ENCODE peak calls at places on chromosomes 6 and 20, in six cellular contexts. Z is upper lobe of right lung; M is cardiac muscle cell; F is A549; O is Peyer's patch; A is CD8-positive, alpha-beta T cell. N is an unnamed sample.

GRCh38 chr20:10963717-10964266 is 290.0 kb upstream of the JAG1 start:
- DNase-seq in Z (no peak), M (peak; percentile 71), F (no peak), O (no peak), A (no peak), N (no peak)

GRCh38 chr6:18720075-18720474 is 332.9 kb downstream of the RNF144B start:
- DNase-seq in Z (no peak), M (no peak), F (no peak), O (no peak), A (no peak), N (no peak)

GRCh38 chr6:30554404-30554803 is 1.9 kb downstream of the GNL1 start:
- DNase-seq in Z (no peak), M (no peak), F (no peak), O (no peak), A (no peak), N (no peak)

GRCh38 chr6:452301-453067 is 60.9 kb downstream of the IRF4 start:
- DNase-seq in Z (no peak), M (no peak), F (no peak), O (peak; percentile 10), A (no peak), N (no peak)

GRCh38 chr6:169026175-169026574 is 227.5 kb downstream of the THBS2 start:
- DNase-seq in Z (no peak), M (no peak), F (no peak), O (no peak), A (no peak), N (no peak)

GRCh38 chr20:24406251-24406650 is 63.2 kb upstream of the SYNDIG1 start:
- DNase-seq in Z (no peak), M (no peak), F (no peak), O (no peak), A (no peak), N (no peak)

GRCh38 chr20:420721-421574 is 12.8 kb downstream of the RBCK1 start:
- DNase-seq in Z (no peak), M (no peak), F (peak; percentile 70), O (peak; percentile 34), A (no peak), N (no peak)

GRCh38 chr6:139638179-139638872 is 263.9 kb upstream of the CITED2 start:
- DNase-seq in Z (no peak), M (no peak), F (no peak), O (no peak), A (no peak), N (no peak)

GRCh38 chr6:16787128-16787685 is 25.9 kb upstream of the ATXN1 start:
- DNase-seq in Z (no peak), M (no peak), F (no peak), O (no peak), A (no peak), N (no peak)

DNA sequence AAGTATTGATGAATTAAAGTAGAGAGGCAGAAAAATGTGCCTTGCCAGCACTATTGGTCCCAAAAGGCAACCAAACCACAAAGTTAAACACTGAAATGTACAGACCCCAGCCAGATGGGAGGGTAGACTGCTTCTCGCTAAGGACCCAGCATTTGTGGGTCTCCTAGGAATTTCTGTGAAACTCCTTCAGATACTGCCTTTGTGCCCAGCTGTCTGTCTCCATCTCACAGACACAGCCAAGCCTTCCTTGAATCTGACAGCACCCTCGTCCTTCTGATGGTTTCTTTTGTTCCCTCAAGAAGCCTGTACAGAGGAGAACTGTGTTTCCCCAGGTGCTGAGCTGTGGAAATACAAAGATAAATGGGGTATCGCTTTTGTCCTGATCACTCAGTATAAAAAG is 254.1 kb upstream of the TAB2 start:
- DNase-seq in Z (no peak), M (no peak), F (no peak), O (no peak), A (no peak), N (no peak)
- H3K4me1 ChIP-seq in Z (no peaks in the 10 kb centered on the region), M (peaks cover 6% of the 10 kb centered on the region), F (peaks cover 36% of the 10 kb centered on the region), O (peaks cover 26% of the 10 kb centered on the region), A (peaks cover 40% of the 10 kb centered on the region), N (peaks cover 67% of the 10 kb centered on the region)

GRCh38 chr6:129206761-129207330 is 323.9 kb downstream of the LAMA2 start:
- DNase-seq in Z (no peak), M (no peak), F (no peak), O (no peak), A (no peak), N (no peak)

GRCh38 chr6:129200151-129200550 is 317.2 kb downstream of the LAMA2 start:
- DNase-seq in Z (no peak), M (no peak), F (no peak), O (no peak), A (no peak), N (no peak)

GRCh38 chr6:129207832-129208231 is 324.9 kb downstream of the LAMA2 start:
- DNase-seq in Z (no peak), M (no peak), F (no peak), O (no peak), A (no peak), N (no peak)

GRCh38 chr6:129208415-129209034 is 325.6 kb downstream of the LAMA2 start:
- DNase-seq in Z (no peak), M (no peak), F (no peak), O (no peak), A (no peak), N (no peak)

GRCh38 chr6:129203190-129203900 is 320.4 kb downstream of the LAMA2 start:
- DNase-seq in Z (no peak), M (no peak), F (no peak), O (no peak), A (no peak), N (peak; percentile 7)
- H3K27ac ChIP-seq in Z (no peak overlapping the region), M (no peak overlapping the region), F (no peak overlapping the region), O (no peak overlapping the region), A (no peak overlapping the region), N (no peak overlapping the region)

GRCh38 chr6:11218477-11218826 is 14.0 kb downstream of the NEDD9 start:
- DNase-seq in Z (no peak), M (no peak), F (no peak), O (no peak), A (no peak), N (no peak)
- H3K4me3 ChIP-seq in Z (no peak overlapping the region), M (no peak overlapping the region), F (no peak overlapping the region), O (no peak overlapping the region), A (no peak overlapping the region), N (no peak overlapping the region)

GRCh38 chr6:15502451-15503345 is 160.1 kb downstream of the DTNBP1 start:
- DNase-seq in Z (peak; percentile 34), M (peak; percentile 30), F (no peak), O (no peak), A (no peak), N (no peak)
- H3K4me1 ChIP-seq in Z (peaks cover 10% of the 10 kb centered on the region), M (no peaks in the 10 kb centered on the region), F (peaks cover 3% of the 10 kb centered on the region), O (peaks cover 12% of the 10 kb centered on the region), A (no peaks in the 10 kb centered on the region), N (no peaks in the 10 kb centered on the region)

GRCh38 chr6:110664933-110665332 is 150.3 kb downstream of the CDK19 start:
- DNase-seq in Z (no peak), M (no peak), F (no peak), O (no peak), A (no peak), N (no peak)
- H3K27ac ChIP-seq in Z (peak overlapping the region; percentile 0), M (no peak overlapping the region), F (no peak overlapping the region), O (no peak overlapping the region), A (no peak overlapping the region), N (no peak overlapping the region)

GRCh38 chr20:53148764-53149163 is 176.6 kb downstream of the TSHZ2 start:
- DNase-seq in Z (no peak), M (no peak), F (no peak), O (no peak), A (no peak), N (no peak)
- H3K4me3 ChIP-seq in Z (no peak overlapping the region), M (no peak overlapping the region), F (no peak overlapping the region), O (no peak overlapping the region), A (no peak overlapping the region), N (no peak overlapping the region)

GRCh38 chr6:37134622-37135191 is 35.2 kb upstream of the PIM1 start:
- DNase-seq in Z (no peak), M (peak; percentile 93), F (peak; percentile 96), O (no peak), A (peak; percentile 3), N (peak; percentile 62)

GRCh38 chr6:37130704-37131103 is 39.2 kb upstream of the PIM1 start:
- DNase-seq in Z (peak; percentile 88), M (no peak), F (peak; percentile 72), O (no peak), A (no peak), N (no peak)

GRCh38 chr6:37127961-37128862 is 41.7 kb upstream of the PIM1 start:
- DNase-seq in Z (no peak), M (peak; percentile 72), F (peak; percentile 48), O (no peak), A (no peak), N (no peak)

GRCh38 chr6:37131104-37131959 is 38.6 kb upstream of the PIM1 start:
- DNase-seq in Z (peak; percentile 89), M (no peak), F (peak; percentile 88), O (no peak), A (no peak), N (no peak)

GRCh38 chr6:37131960-37132253 is 38.0 kb upstream of the PIM1 start:
- DNase-seq in Z (no peak), M (no peak), F (no peak), O (no peak), A (no peak), N (no peak)
- H3K4me1 ChIP-seq in Z (peaks cover 53% of the 10 kb centered on the region), M (peaks cover 42% of the 10 kb centered on the region), F (peaks cover 87% of the 10 kb centered on the region), O (peaks cover 63% of the 10 kb centered on the region), A (peaks cover 6% of the 10 kb centered on the region), N (peaks cover 39% of the 10 kb centered on the region)

DNA sequence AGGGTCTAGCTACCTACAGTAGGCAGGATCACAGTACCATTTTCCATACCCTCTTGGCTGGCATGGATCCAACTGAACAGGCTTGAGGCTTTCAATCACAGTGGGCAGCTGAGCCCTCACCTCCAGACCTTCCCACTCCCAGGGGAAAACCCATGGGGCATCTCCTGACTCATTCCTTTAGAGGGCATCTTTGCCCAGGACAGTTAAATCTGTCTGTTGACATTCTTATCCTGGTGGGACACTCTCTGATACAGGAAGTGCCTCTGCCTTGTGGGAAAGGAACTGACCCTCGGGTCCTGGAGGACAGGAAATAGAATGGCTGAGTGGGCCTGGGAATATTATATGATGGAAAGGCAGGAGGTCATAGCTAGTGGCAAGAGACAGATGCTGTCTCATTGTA is 10.2 kb upstream of the EPB41L1 start:
- DNase-seq in Z (no peak), M (no peak), F (peak; percentile 26), O (no peak), A (no peak), N (no peak)
- H3K27ac ChIP-seq in Z (no peak overlapping the region), M (no peak overlapping the region), F (no peak overlapping the region), O (no peak overlapping the region), A (no peak overlapping the region), N (no peak overlapping the region)